ENCODE peak calls at places on chromosomes 4 and X, in six cellular contexts. P, A, L, F, T and U are unnamed samples.

GRCh38 chr4:71187399-71188196 is 151.2 kb upstream of the SLC4A4 start:
- DNase-seq in P (peak), A (no peak), L (no peak), F (no peak), T (peak), U (no peak)

GRCh38 chrX:132217203-132218073 is 1.8 kb downstream of the RAP2C start:
- DNase-seq in P (peak), A (peak), L (no peak), F (peak), T (peak), U (peak)

GRCh38 chrX:39857780-39858179 is 240.0 kb downstream of the BCOR start:
- DNase-seq in P (no peak), A (no peak), L (no peak), F (no peak), T (peak), U (no peak)

GRCh38 chr4:7765676-7766075 is 174.0 kb downstream of the AFAP1 start:
- DNase-seq in P (no peak), A (no peak), L (no peak), F (no peak), T (no peak), U (no peak)

GRCh38 chr4:123786955-123787354 is 390.4 kb downstream of the SPRY1 start:
- DNase-seq in P (no peak), A (no peak), L (no peak), F (peak), T (no peak), U (no peak)

GRCh38 chr4:147078362-147078761 is 132.7 kb upstream of the TTC29 start:
- DNase-seq in P (no peak), A (no peak), L (no peak), F (no peak), T (no peak), U (no peak)

GRCh38 chr4:173257732-173258717 is 76.1 kb downstream of the HMGB2 start:
- DNase-seq in P (peak), A (peak), L (peak), F (peak), T (peak), U (peak)

GRCh38 chrX:24647257-24648058 is at the start of gene PCYT1B:
- DNase-seq in P (peak), A (peak), L (peak), F (peak), T (peak), U (peak)

GRCh38 chr4:24897639-24898038 is 15.2 kb downstream of the CCDC149 start:
- DNase-seq in P (no peak), A (no peak), L (no peak), F (no peak), T (no peak), U (no peak)

GRCh38 chr4:7199129-7199725 is 6.9 kb downstream of the SORCS2 start:
- DNase-seq in P (no peak), A (no peak), L (no peak), F (no peak), T (no peak), U (no peak)

GRCh38 chr4:185794637-185795036 is 17.4 kb downstream of the SORBS2 start:
- DNase-seq in P (no peak), A (no peak), L (no peak), F (no peak), T (no peak), U (no peak)